ENCODE peak calls at places on chromosomes 16 and 17, in four cellular contexts. F is K562, W is tibial nerve, I is adrenal gland. K is an unnamed sample.

GRCh38 chr17:72967263-72967962 is 125.1 kb downstream of the SLC39A11 start:
- DNase-seq in F (no peak), W (no peak), I (no peak), K (no peak)

GRCh38 chr17:1830288-1830687 is 483 bp downstream of the RPA1 start:
- DNase-seq in F (peak), W (no peak), I (no peak), K (peak)

GRCh38 chr17:71472809-71473789 is 647.7 kb upstream of the SOX9 start:
- DNase-seq in F (peak), W (no peak), I (no peak), K (peak)

GRCh38 chr17:69857412-69857835 is 217.6 kb upstream of the KCNJ16 start:
- DNase-seq in F (peak), W (no peak), I (no peak), K (no peak)

GRCh38 chr17:78327880-78328279 is 32.0 kb downstream of the SOCS3 start:
- DNase-seq in F (no peak), W (no peak), I (no peak), K (no peak)

GRCh38 chr17:66525338-66525737 is 222.9 kb downstream of the PRKCA start:
- DNase-seq in F (no peak), W (no peak), I (no peak), K (no peak)

GRCh38 chr17:57086069-57086930 is 1.3 kb downstream of the AKAP1 start:
- DNase-seq in F (peak), W (no peak), I (peak), K (peak)

GRCh38 chr16:21001262-21001661 is 100.7 kb downstream of the LYRM1 start:
- DNase-seq in F (peak), W (no peak), I (peak), K (peak)

GRCh38 chr16:11118479-11118878 is 137.5 kb downstream of the SOCS1 start:
- DNase-seq in F (no peak), W (no peak), I (no peak), K (no peak)

GRCh38 chr17:82003411-82004381 is 19.0 kb downstream of the CENPX start:
- DNase-seq in F (no peak), W (peak), I (peak), K (peak)

GRCh38 chr16:78906135-78906534 is 694.4 kb downstream of the MAF start:
- DNase-seq in F (no peak), W (no peak), I (no peak), K (no peak)

GRCh38 chr17:51672058-51672457 is 411.7 kb downstream of the UTP18 start:
- DNase-seq in F (no peak), W (no peak), I (no peak), K (no peak)

GRCh38 chr16:24920568-24920967 is 74.8 kb downstream of the SLC5A11 start:
- DNase-seq in F (no peak), W (no peak), I (no peak), K (no peak)

GRCh38 chr16:30948956-30949654 is at the start of gene ORAI3:
- DNase-seq in F (peak), W (peak), I (peak), K (peak)

GRCh38 chr17:74158761-74159160 is 44.7 kb upstream of the RPL38 start:
- DNase-seq in F (no peak), W (no peak), I (no peak), K (no peak)

GRCh38 chr16:4777339-4778049 is 10.5 kb upstream of the ZNF500 start:
- DNase-seq in F (no peak), W (no peak), I (no peak), K (no peak)

GRCh38 chr17:40777459-40777858 is 4.9 kb downstream of the KRT27 start:
- DNase-seq in F (no peak), W (no peak), I (no peak), K (no peak)

GRCh38 chr17:54932711-54933110 is 32.1 kb downstream of the TOM1L1 start:
- DNase-seq in F (no peak), W (no peak), I (no peak), K (no peak)

GRCh38 chr16:24036614-24037013 is 200.8 kb downstream of the PRKCB start:
- DNase-seq in F (peak), W (no peak), I (peak), K (peak)

GRCh38 chr17:17362531-17362930 is 59.4 kb downstream of the NT5M start:
- DNase-seq in F (no peak), W (no peak), I (no peak), K (no peak)

GRCh38 chr16:86876499-86876898 is 298.1 kb downstream of the FOXL1 start:
- DNase-seq in F (no peak), W (no peak), I (no peak), K (no peak)

GRCh38 chr17:55198690-55199370 is 65.9 kb upstream of the HLF start:
- DNase-seq in F (no peak), W (no peak), I (no peak), K (no peak)

GRCh38 chr17:60641810-60642220 is 35.8 kb upstream of the BCAS3 start:
- DNase-seq in F (peak), W (no peak), I (peak), K (peak)

GRCh38 chr17:73359987-73360410 is 48.2 kb upstream of the CDC42EP4 start:
- DNase-seq in F (no peak), W (no peak), I (no peak), K (no peak)

GRCh38 chr16:67562526-67562917 is at the start of gene CTCF:
- DNase-seq in F (peak), W (peak), I (peak), K (no peak)

GRCh38 chr17:6913608-6914443 is 82.0 kb upstream of the ALOX12 start:
- DNase-seq in F (peak), W (peak), I (peak), K (peak)

GRCh38 chr17:42337442-42337841 is 49.1 kb downstream of the STAT5A start:
- DNase-seq in F (no peak), W (no peak), I (no peak), K (no peak)

GRCh38 chr16:50547944-50548658 is at the start of gene NKD1:
- DNase-seq in F (peak), W (peak), I (peak), K (peak)

GRCh38 chr17:56393156-56393555 is 200.3 kb upstream of the NOG start:
- DNase-seq in F (no peak), W (no peak), I (no peak), K (no peak)

GRCh38 chr16:81495321-81496234 is 51.0 kb downstream of the CMIP start:
- DNase-seq in F (peak), W (no peak), I (peak), K (no peak)

GRCh38 chr17:62724398-62725146 is 83.5 kb downstream of the MARCHF10 start:
- DNase-seq in F (no peak), W (no peak), I (no peak), K (no peak)

GRCh38 chr17:34756670-34757021 is 177.3 kb downstream of the TMEM132E start:
- DNase-seq in F (no peak), W (no peak), I (peak), K (no peak)

GRCh38 chr17:44518032-44518431 is 14.8 kb upstream of the GPATCH8 start:
- DNase-seq in F (no peak), W (no peak), I (no peak), K (no peak)

GRCh38 chr17:42076797-42077559 is 21.3 kb downstream of the ZNF385C start:
- DNase-seq in F (no peak), W (no peak), I (no peak), K (no peak)

GRCh38 chr17:40311575-40311974 is 2.6 kb downstream of the RARA start:
- DNase-seq in F (no peak), W (peak), I (peak), K (no peak)

GRCh38 chr16:25006504-25007055 is 8.6 kb downstream of the ARHGAP17 start:
- DNase-seq in F (no peak), W (no peak), I (peak), K (no peak)

GRCh38 chr16:87054856-87055255 is 262.3 kb downstream of the C16orf95 start:
- DNase-seq in F (no peak), W (no peak), I (no peak), K (no peak)

GRCh38 chr16:27318399-27319256 is 4.9 kb downstream of the IL4R start:
- DNase-seq in F (no peak), W (no peak), I (peak), K (no peak)

GRCh38 chr16:88202207-88202745 is 180.5 kb upstream of the ZNF469 start:
- DNase-seq in F (no peak), W (no peak), I (no peak), K (no peak)

GRCh38 chr16:85557083-85557975 is 55.8 kb upstream of the GSE1 start:
- DNase-seq in F (peak), W (no peak), I (no peak), K (peak)

GRCh38 chr16:85555549-85556455 is 57.3 kb upstream of the GSE1 start:
- DNase-seq in F (peak), W (no peak), I (peak), K (no peak)

GRCh38 chr16:85557976-85558589 is 55.0 kb upstream of the GSE1 start:
- DNase-seq in F (no peak), W (no peak), I (no peak), K (no peak)

GRCh38 chr16:85554791-85555548 is 58.2 kb upstream of the GSE1 start:
- DNase-seq in F (peak), W (no peak), I (peak), K (peak)

DNA sequence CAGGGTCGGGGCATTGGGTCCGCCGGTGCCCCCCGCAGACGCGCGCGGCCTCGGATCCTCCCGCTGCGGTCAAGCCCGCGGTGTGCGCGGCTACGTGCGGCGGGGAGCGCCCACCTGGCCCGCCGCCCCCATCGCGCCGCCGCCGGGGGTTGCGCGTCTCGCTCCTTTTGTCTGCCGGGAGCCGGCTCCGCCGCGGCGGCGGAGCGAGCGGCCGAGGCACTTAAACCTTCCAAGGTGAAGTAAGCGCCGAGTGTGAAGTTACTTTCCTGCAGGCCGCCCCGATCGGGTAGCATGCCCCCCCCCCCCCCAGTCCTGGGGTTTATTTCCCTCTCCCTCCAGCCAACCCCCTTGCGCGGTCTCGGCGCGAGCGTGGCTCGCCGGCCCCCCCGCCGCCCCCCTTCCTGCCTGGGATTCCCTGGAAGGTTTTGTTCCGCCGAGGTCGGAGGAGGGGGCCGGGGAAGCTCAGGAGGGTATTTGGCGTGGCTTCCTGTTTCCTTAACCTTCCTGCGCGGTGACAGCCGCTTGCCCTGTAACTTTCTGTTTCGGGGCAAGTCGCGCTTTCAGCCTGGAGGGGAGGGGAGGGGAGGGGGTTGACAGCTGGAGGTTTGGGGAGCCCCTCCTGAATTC is 56.6 kb upstream of the GSE1 start:
- DNase-seq in F (peak), W (no peak), I (peak), K (peak)
- TF ChIP-seq POLR2A in F (no peak), W (no peak), I (no peak), K (no peak)

GRCh38 chr16:16050106-16050505 is 100.7 kb downstream of the ABCC1 start:
- DNase-seq in F (no peak), W (no peak), I (no peak), K (no peak)
- TF ChIP-seq POLR2A in F (no peak), W (no peak), I (no peak), K (no peak)

DNA sequence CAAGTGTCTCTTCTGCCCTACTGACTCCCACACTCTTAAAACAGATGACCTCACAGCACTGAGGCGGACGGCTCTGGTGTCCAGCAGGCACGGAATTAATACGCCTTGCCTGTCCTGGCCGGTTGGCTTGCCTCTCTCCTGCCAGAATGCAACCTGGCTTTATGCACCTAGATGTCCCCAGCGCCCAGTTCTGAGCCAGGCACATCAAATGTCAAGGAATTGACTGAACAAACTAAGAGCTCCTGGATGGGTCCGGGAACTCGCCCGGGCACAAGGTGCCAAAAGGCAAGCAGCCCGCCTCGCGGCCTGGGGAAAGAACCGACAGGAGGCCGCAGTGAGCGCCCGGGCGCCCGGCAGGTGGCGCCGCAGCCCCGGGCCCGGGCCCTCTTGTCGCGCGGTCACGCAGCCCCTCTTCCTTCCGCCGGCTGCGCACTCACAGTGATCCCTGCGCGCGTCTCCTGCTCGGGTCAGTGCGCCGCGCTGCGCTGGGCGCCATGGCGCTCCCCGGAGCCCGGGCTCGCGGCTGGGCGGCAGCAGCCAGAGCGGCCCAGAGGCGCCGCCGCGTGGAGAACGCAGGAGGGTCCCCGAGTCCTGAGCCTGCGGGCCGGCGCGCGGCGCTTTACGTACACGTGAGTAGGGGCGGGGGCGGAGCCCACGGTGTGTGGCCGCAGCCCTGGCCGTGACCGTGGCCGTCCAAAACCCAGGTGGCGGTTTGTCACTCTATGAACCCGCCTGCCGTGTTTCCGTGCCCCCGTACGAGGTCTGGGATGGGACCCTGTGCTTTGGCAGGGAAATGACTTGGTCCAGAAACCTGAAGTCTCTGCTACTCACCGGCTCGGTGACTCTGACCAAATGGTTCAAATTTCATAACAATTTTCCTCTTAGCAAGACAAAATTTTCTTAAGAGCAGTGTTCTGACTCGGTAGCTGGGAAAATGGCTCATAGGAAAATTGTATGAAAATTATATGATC is at the start of gene RSAD1:
- DNase-seq in F (peak), W (peak), I (peak), K (peak)
- TF ChIP-seq POLR2A in F (peak), W (peak), I (peak), K (peak)

GRCh38 chr17:80970762-80971703 is 20.6 kb upstream of the CHMP6 start:
- DNase-seq in F (peak), W (no peak), I (no peak), K (no peak)
- TF ChIP-seq POLR2A in F (no peak), W (no peak), I (no peak), K (no peak)

GRCh38 chr17:27889711-27890251 is 3.4 kb downstream of the LYRM9 start:
- DNase-seq in F (no peak), W (no peak), I (peak), K (no peak)
- TF ChIP-seq POLR2A in F (no peak), W (no peak), I (no peak), K (no peak)

DNA sequence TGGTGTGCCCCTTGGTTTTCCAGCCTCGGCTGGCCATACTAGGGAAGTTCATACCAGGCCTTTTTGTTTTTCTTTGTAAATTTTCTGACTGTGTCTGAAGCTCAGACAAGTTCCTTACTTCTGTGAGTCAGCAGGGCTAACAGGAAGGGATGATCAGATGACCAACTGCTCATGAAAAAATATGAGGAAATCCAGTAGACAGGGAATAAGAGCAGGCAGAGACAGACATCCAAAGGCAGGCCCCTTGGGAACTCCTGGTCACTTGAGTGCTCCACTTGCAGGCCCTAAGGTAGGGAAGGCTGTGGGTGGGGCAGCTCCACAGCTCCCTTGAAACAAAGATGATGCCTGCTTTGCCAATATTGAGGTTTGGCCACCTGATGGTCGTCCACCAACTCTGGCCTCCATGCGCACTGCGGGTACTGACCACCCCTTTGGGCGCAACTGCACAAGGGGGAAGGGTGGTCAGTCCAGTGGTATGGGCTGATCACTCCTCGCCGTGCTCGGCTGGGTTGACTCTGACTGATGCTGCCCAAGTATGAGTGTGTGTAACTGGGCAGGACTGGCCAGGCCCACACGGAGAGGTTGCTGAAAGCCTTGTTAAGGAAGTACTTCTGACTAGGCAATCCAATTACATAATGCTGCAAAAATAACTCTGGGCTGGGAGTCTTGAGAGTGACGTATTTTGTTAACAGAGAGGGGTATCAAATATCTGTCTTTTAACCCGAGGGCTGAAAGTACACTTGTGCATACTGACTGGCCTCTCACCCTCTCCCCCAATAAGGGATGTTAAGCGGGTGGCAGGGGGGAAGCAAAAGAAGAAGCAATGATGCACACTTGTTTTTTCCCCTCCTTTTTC is 20.8 kb upstream of the ZFHX3 start:
- DNase-seq in F (no peak), W (peak), I (peak), K (no peak)
- TF ChIP-seq POLR2A in F (no peak), W (peak), I (no peak), K (peak)

DNA sequence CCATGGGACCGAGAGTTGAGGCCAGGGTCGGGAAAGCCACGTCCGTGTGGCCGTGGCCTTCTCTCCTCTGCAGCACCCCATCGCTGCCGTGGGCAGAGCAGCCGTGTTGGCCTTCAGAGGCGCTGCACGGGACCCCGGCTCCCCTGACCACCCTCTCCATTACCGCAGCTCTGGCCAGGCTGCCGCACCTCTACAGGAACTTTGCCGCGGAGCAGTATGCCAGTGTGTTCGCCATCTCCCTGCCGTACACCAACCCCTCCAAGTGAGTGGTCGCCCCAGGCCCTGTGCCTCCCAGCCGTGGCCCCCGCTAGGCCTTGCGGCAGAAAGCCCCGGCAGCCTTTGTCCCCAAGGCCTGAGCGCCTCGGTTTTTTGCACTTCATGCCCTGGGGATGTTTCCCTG is 27.8 kb downstream of the TSC2 start:
- DNase-seq in F (no peak), W (no peak), I (no peak), K (no peak)
- TF ChIP-seq POLR2A in F (no peak), W (no peak), I (no peak), K (no peak)